ENCODE peak calls at places on chromosomes 16 and 17, in six cellular contexts. W is iPS-NIHi11, Q is neural crest cell, Z is endothelial cell, I is T47D, U is amygdala. X is an unnamed sample.

GRCh38 chr17:20010099-20010863 is 1.1 kb downstream of the SPECC1 start:
- DNase-seq in W (peak; percentile 26), Q (peak; percentile 12), Z (peak; percentile 29), I (peak; percentile 64), U (peak; percentile 23), X (peak; percentile 61)

GRCh38 chr17:38916771-38917170 is 8.6 kb upstream of the LASP1NB start:
- DNase-seq in W (no peak), Q (no peak), Z (no peak), I (no peak), U (no peak), X (no peak)

GRCh38 chr16:74999208-74999682 is 421 bp downstream of the ZNRF1 start:
- DNase-seq in W (peak; percentile 43), Q (peak; percentile 23), Z (peak; percentile 31), I (peak; percentile 24), U (peak; percentile 16), X (no peak)

GRCh38 chr16:77220427-77220826 is 21.2 kb downstream of the SYCE1L start:
- DNase-seq in W (no peak), Q (no peak), Z (no peak), I (no peak), U (no peak), X (no peak)

GRCh38 chr16:25228372-25228771 is 11.6 kb downstream of the AQP8 start:
- DNase-seq in W (no peak), Q (no peak), Z (no peak), I (no peak), U (no peak), X (no peak)

GRCh38 chr17:81435636-81436293 is 40.5 kb downstream of the BAHCC1 start:
- DNase-seq in W (no peak), Q (no peak), Z (no peak), I (no peak), U (no peak), X (no peak)

GRCh38 chr16:47848481-47849109 is 307.2 kb downstream of the ABCC12 start:
- DNase-seq in W (peak; percentile 45), Q (no peak), Z (no peak), I (peak; percentile 5), U (peak; percentile 48), X (peak; percentile 95)

GRCh38 chr16:57663917-57664661 is 4.0 kb upstream of the ADGRG3 start:
- DNase-seq in W (no peak), Q (no peak), Z (no peak), I (no peak), U (no peak), X (no peak)

GRCh38 chr16:71504901-71505300 is 15.8 kb upstream of the ZNF19 start:
- DNase-seq in W (no peak), Q (no peak), Z (no peak), I (no peak), U (no peak), X (peak; percentile 49)

GRCh38 chr17:56416682-56417351 is 176.7 kb upstream of the NOG start:
- DNase-seq in W (no peak), Q (no peak), Z (no peak), I (no peak), U (no peak), X (no peak)

GRCh38 chr17:80783461-80783860 is 208.2 kb upstream of the CHMP6 start:
- DNase-seq in W (no peak), Q (no peak), Z (no peak), I (no peak), U (no peak), X (no peak)

GRCh38 chr16:55145771-55146603 is 178.0 kb upstream of the IRX6 start:
- DNase-seq in W (no peak), Q (no peak), Z (no peak), I (no peak), U (no peak), X (no peak)

GRCh38 chr16:46949216-46949892 is 24.1 kb downstream of the DNAJA2 start:
- DNase-seq in W (no peak), Q (no peak), Z (no peak), I (no peak), U (no peak), X (peak; percentile 30)

GRCh38 chr17:19331553-19332245 is 30.8 kb downstream of the B9D1 start:
- DNase-seq in W (no peak), Q (no peak), Z (no peak), I (no peak), U (no peak), X (no peak)

GRCh38 chr17:75315541-75316243 is 26.5 kb upstream of the SLC25A19 start:
- DNase-seq in W (no peak), Q (no peak), Z (no peak), I (no peak), U (no peak), X (no peak)

GRCh38 chr17:10166181-10166935 is 32.0 kb downstream of the GAS7 start:
- DNase-seq in W (no peak), Q (no peak), Z (no peak), I (no peak), U (no peak), X (no peak)

GRCh38 chr17:17551361-17551760 is 40.1 kb downstream of the PEMT start:
- DNase-seq in W (peak; percentile 58), Q (no peak), Z (no peak), I (no peak), U (no peak), X (no peak)

GRCh38 chr17:77049440-77049839 is 91.3 kb upstream of the SEC14L1 start:
- DNase-seq in W (no peak), Q (no peak), Z (no peak), I (no peak), U (no peak), X (peak; percentile 37)

GRCh38 chr17:142102-142661 is 4.8 kb downstream of the SCGB1C2 start:
- DNase-seq in W (peak; percentile 56), Q (peak; percentile 5), Z (peak; percentile 3), I (no peak), U (peak; percentile 33), X (no peak)

GRCh38 chr17:3892095-3892998 is 506 bp downstream of the CAMKK1 start:
- DNase-seq in W (peak; percentile 78), Q (peak; percentile 48), Z (peak; percentile 58), I (peak; percentile 79), U (peak; percentile 83), X (peak; percentile 24)

X was measured in bronchial epithelial cell.